ENCODE peak calls at places on chromosomes 4 and X, in six cellular contexts. W is DMS153, X is left colon, Q is T-helper 17 cell, L is amygdala, Z is GM13977. N is an unnamed sample.

GRCh38 chrX:139738581-139738980 is 30.6 kb upstream of the MCF2 start:
- DNase-seq in W (peak), Q (no peak), Z (no peak), L (no peak), X (no peak), N (no peak)

GRCh38 chr4:12761694-12762093 is 722.4 kb downstream of the RAB28 start:
- DNase-seq in Z (no peak), X (no peak), W (no peak), Q (no peak), L (no peak), N (no peak)

GRCh38 chr4:173252024-173252935 is 81.9 kb downstream of the HMGB2 start:
- DNase-seq in X (peak), Q (no peak), Z (peak), W (peak), L (no peak), N (peak)

GRCh38 chr4:139524062-139524631 is 31.9 kb downstream of the SETD7 start:
- DNase-seq in Q (no peak), L (no peak), Z (peak), X (no peak), W (no peak), N (no peak)

GRCh38 chrX:45664727-45665290 is 464.1 kb upstream of the DIPK2B start:
- DNase-seq in W (no peak), Z (no peak), Q (no peak), X (no peak), L (no peak), N (no peak)

GRCh38 chr4:181017038-181017437 is 1226.2 kb upstream of the TENM3 start:
- DNase-seq in L (no peak), X (no peak), Z (no peak), Q (no peak), W (no peak), N (no peak)

GRCh38 chrX:7272301-7272700 is 124.3 kb upstream of the PUDP start:
- DNase-seq in X (no peak), W (no peak), L (no peak), Z (no peak), Q (no peak), N (no peak)

GRCh38 chr4:87915621-87916020 is 59.9 kb upstream of the SPP1 start:
- DNase-seq in L (no peak), X (no peak), Q (no peak), W (no peak), Z (no peak), N (no peak)

GRCh38 chr4:8227201-8227770 is 28.2 kb downstream of the SH3TC1 start:
- DNase-seq in X (no peak), Z (no peak), Q (no peak), W (no peak), L (no peak), N (no peak)

GRCh38 chr4:94690851-94691254 is 66.9 kb upstream of the BMPR1B start:
- DNase-seq in Z (no peak), Q (no peak), L (no peak), X (no peak), W (no peak), N (no peak)

N was measured in NCI-H774.